ENCODE peak calls at places on chromosomes 3 and 15, in seven cellular contexts. U is fibroblast of the aortic adventitia, Q is mesendoderm, P is astrocyte, T is heart right ventricle, B is pancreas, W is OCI-LY7. J is an unnamed sample.

GRCh38 chr3:177610677-177611654 is 413.7 kb upstream of the TBL1XR1 start:
- DNase-seq in B (peak), Q (no peak), T (no peak), U (no peak), P (peak), W (no peak), J (peak)

GRCh38 chr3:140715035-140715434 is 37.2 kb downstream of the TRIM42 start:
- DNase-seq in W (no peak), U (no peak), Q (no peak), B (no peak), T (no peak), P (no peak), J (no peak)

GRCh38 chr3:55330355-55330754 is 156.8 kb downstream of the WNT5A start:
- DNase-seq in T (no peak), P (peak), U (peak), W (no peak), Q (peak), B (no peak), J (no peak)

GRCh38 chr3:9913601-9914000 is 3.3 kb upstream of the IL17RC start:
- DNase-seq in B (no peak), U (no peak), T (no peak), Q (no peak), W (no peak), P (no peak), J (no peak)

GRCh38 chr3:42654331-42655201 is 1.1 kb downstream of the ZBTB47 start:
- DNase-seq in U (peak), W (no peak), P (peak), T (peak), Q (peak), B (peak), J (no peak)

GRCh38 chr15:36793205-36793604 is 213.8 kb downstream of the CDIN1 start:
- DNase-seq in W (no peak), T (no peak), U (no peak), B (no peak), P (no peak), Q (no peak), J (no peak)

GRCh38 chr3:170044795-170045244 is 7.0 kb downstream of the GPR160 start:
- DNase-seq in W (peak), Q (no peak), T (no peak), B (no peak), U (no peak), P (no peak), J (no peak)

GRCh38 chr3:52866427-52866826 is 30.9 kb downstream of the STIMATE start:
- DNase-seq in U (no peak), W (no peak), T (no peak), Q (no peak), B (no peak), P (no peak), J (no peak)

GRCh38 chr3:3184876-3185275 is 5.4 kb upstream of the CRBN start:
- DNase-seq in P (no peak), T (no peak), B (no peak), U (no peak), W (no peak), Q (no peak), J (no peak)

GRCh38 chr3:139457066-139457465 is 19.2 kb downstream of the RBP2 start:
- DNase-seq in W (no peak), Q (no peak), T (no peak), B (no peak), P (no peak), U (no peak), J (no peak)

GRCh38 chr3:40887012-40887411 is 312.3 kb upstream of the CTNNB1 start:
- DNase-seq in W (no peak), B (no peak), Q (no peak), T (no peak), U (no peak), P (no peak), J (no peak)

GRCh38 chr3:56296361-56296760 is 171.9 kb downstream of the ERC2 start:
- DNase-seq in B (no peak), P (no peak), U (no peak), W (no peak), Q (peak), T (no peak), J (no peak)

GRCh38 chr15:55909036-55909811 is 84.2 kb downstream of the NEDD4 start:
- DNase-seq in P (peak), B (no peak), Q (no peak), W (no peak), T (no peak), U (peak), J (no peak)

GRCh38 chr15:37880009-37880834 is 54.2 kb upstream of the TMCO5A start:
- DNase-seq in T (no peak), B (no peak), U (peak), P (peak), Q (peak), W (peak), J (peak)

GRCh38 chr15:55721554-55722185 is 21.3 kb downstream of the PRTG start:
- DNase-seq in W (no peak), B (no peak), Q (no peak), T (no peak), P (no peak), U (no peak), J (no peak)

GRCh38 chr3:123743121-123743520 is 141.0 kb downstream of the MYLK start:
- DNase-seq in W (no peak), B (no peak), Q (no peak), P (no peak), U (peak), T (no peak), J (no peak)

GRCh38 chr3:115503386-115503785 is 119.9 kb upstream of the GAP43 start:
- DNase-seq in W (no peak), U (no peak), B (no peak), T (no peak), Q (no peak), P (no peak), J (no peak)

GRCh38 chr3:193852901-193853300 is 259.9 kb downstream of the OPA1 start:
- DNase-seq in P (peak), W (no peak), U (peak), Q (no peak), T (no peak), B (no peak), J (no peak)

GRCh38 chr15:73437541-73438109 is 5.3 kb upstream of the REC114 start:
- DNase-seq in U (no peak), T (no peak), B (no peak), Q (no peak), W (no peak), P (no peak), J (peak)
- H3K4me3 ChIP-seq in U (no peak), T (no peak), B (no peak), Q (no peak), W (no peak), P (no peak), J (no peak)

DNA sequence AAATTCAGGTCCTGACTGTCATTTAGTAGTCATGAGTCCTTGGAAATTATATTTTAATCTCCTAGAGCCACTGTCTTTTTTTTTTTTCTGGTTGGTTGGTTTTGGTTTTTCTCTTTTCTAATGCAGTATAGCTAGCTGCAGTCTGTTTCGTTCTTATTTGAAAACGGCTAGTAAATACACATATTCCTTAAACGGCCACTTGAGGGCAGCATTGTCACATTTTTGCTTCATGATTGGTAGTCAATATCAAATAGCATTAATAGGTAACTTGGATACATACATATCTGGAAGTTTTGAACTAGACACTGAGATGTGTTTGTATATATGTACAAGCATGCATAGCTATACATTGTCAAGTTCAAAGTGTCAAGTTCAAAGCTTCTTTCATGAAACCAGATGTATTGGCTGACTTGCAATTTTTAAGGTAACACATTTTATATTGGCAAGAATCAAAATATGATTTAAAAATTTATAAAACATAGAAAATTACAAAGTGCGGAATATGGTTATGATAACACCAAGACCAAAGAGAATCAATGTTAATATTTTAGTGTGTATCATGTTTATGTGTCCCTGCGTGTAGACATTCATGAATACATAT is 22.5 kb downstream of the GABRA5 start:
- DNase-seq in T (no peak), W (peak), B (no peak), P (peak), U (peak), Q (peak), J (peak)
- H3K4me3 ChIP-seq in T (no peak), W (no peak), B (no peak), P (no peak), U (no peak), Q (no peak), J (no peak)

GRCh38 chr3:195443391-195443989 is 670 bp upstream of the ACAP2 start:
- DNase-seq in U (no peak), T (no peak), W (peak), P (no peak), B (no peak), Q (no peak), J (no peak)
- H3K4me3 ChIP-seq in U (peak), T (peak), W (peak), P (peak), B (peak), Q (no peak), J (peak)

DNA sequence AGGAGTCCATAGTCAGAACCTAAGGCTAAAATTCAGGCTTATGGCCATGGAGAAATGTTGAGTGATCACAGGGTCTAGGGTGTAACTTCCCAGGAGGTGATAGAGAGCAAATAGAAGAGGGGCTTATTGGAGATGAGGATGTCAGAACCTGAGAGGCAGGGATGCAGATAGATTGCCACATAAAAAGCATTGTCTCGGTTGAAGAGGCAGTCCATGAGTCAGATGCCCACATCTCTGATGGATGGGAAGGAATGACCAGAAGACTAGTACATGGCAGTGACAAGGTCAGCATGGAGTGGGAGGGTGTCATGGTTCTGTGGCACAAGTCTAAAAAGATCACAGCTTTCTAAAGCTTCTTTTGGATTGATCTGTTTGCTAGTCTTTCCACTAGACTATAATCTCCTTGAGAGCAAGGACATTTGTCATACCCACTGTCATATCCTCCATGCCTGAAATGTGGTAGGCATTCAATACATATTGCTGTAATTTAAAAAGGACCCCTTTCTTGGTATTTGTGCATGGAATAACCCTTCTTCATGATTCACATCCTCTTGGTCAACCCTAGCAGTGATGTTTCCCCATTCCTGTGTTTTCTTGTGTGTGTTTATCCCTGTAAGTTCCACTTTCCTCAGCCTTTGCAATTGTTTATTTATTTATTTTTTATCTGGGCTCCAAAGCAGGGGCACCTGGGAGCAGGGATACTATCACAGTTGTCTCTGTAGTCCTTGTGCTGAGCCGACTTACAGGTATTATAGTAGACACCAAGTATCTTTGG is 613.4 kb upstream of the CFAP20DC start:
- DNase-seq in W (no peak), Q (no peak), P (no peak), U (no peak), T (no peak), B (no peak), J (no peak)
- H3K4me3 ChIP-seq in W (no peak), Q (no peak), P (no peak), U (no peak), T (no peak), B (no peak), J (no peak)

J was measured in Jurkat, Clone E6-1.